ENCODE peak calls at places on chromosomes 7 and 10, in five cellular contexts. O is IMR-90, S is K562, X is GM12878, E is HepG2. H is an unnamed sample.
A peak's percentile ranks its signal among the peaks of the same experiment; 100 is the strongest.

GRCh38 chr10:10644317-10645111 is 373.2 kb upstream of the CELF2 start:
- DNase-seq in O (peak; percentile 77), S (no peak), X (no peak), E (no peak), H (no peak)

GRCh38 chr7:7014827-7015610 is 167.3 kb upstream of the C1GALT1 start:
- DNase-seq in O (no peak), S (no peak), X (no peak), E (no peak), H (peak; percentile 54)

GRCh38 chr10:11012880-11013279 is 4.8 kb upstream of the CELF2 start:
- DNase-seq in O (no peak), S (no peak), X (no peak), E (no peak), H (no peak)

GRCh38 chr10:20890009-20890408 is 7.1 kb downstream of the NEBL start:
- DNase-seq in O (no peak), S (no peak), X (no peak), E (no peak), H (no peak)

GRCh38 chr7:723541-723940 is 3.0 kb upstream of the DNAAF5 start:
- DNase-seq in O (no peak), S (no peak), X (no peak), E (no peak), H (no peak)

GRCh38 chr7:21544303-21544656 is 1.4 kb downstream of the DNAH11 start:
- DNase-seq in O (no peak), S (no peak), X (no peak), E (no peak), H (no peak)

GRCh38 chr7:150428671-150429451 is 21.6 kb upstream of the GIMAP8 start:
- DNase-seq in O (peak; percentile 92), S (no peak), X (peak; percentile 61), E (no peak), H (no peak)

GRCh38 chr10:35456175-35456574 is 119.9 kb downstream of the CCNY start:
- DNase-seq in O (no peak), S (no peak), X (no peak), E (no peak), H (no peak)

GRCh38 chr10:112000466-112000865 is 183.1 kb downstream of the GPAM start:
- DNase-seq in O (no peak), S (no peak), X (no peak), E (no peak), H (no peak)

DNA sequence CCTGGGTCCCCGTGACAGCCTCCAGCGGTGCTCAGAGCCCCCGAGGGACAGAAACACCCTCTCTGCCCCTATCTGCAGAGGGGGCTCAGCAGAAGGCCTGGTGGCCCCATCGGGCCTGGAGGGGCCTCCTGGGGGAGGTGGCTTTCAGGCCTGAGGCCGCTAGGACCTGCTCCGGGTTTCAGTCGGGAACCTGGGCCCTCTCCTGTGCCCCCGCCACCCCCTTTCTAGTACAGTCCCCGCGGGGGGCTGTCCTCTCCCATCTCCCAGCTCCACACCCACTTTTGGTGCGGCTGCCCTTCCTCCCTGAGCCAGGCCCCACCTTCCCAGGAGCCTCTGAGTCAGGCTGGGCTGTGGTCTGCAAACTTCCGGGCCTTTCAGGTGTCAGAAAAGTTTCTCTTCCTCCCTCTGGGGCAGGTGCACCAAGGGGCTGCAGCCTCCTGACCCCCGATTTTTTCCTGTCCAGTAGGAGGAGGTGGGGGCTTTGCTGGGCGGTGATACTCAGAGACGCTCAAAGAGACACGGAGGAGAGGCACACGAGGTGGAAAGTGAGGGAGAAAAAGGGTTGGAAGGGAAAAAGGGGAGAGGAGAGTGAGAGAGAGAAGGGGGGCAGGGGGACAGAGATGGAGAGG is 692 bp downstream of the CARD11 start:
- DNase-seq in O (no peak), S (peak; percentile 71), X (no peak), E (no peak), H (no peak)
- TF ChIP-seq SMC3 in O (no peak), S (no peak), X (no peak), E (no peak), H (no peak)

GRCh38 chr10:133338080-133339071 is 1.7 kb upstream of the CALY start:
- DNase-seq in O (no peak), S (no peak), X (no peak), E (no peak), H (no peak)

GRCh38 chr10:133336131-133337078 is at the start of gene CALY:
- DNase-seq in O (no peak), S (peak; percentile 70), X (no peak), E (no peak), H (peak; percentile 92)

GRCh38 chr10:133334495-133335237 is 2.0 kb downstream of the CALY start:
- DNase-seq in O (no peak), S (no peak), X (no peak), E (no peak), H (peak; percentile 70)

GRCh38 chr10:133335238-133336122 is 1.2 kb downstream of the CALY start:
- DNase-seq in O (peak; percentile 61), S (peak; percentile 66), X (no peak), E (no peak), H (peak; percentile 67)

GRCh38 chr10:133337079-133337725 is 506 bp upstream of the CALY start:
- DNase-seq in O (no peak), S (no peak), X (no peak), E (no peak), H (no peak)
- H2AFZ ChIP-seq in O (no peak overlapping the region), S (no peak overlapping the region), X (no peak overlapping the region), E (no peak overlapping the region), H (no peak overlapping the region)

GRCh38 chr10:133170092-133170491 is 10.1 kb downstream of the KNDC1 start:
- DNase-seq in O (no peak), S (no peak), X (no peak), E (no peak), H (no peak)

GRCh38 chr10:133174689-133175263 is 14.8 kb downstream of the KNDC1 start:
- DNase-seq in O (no peak), S (no peak), X (no peak), E (no peak), H (no peak)

GRCh38 chr10:133176546-133176945 is 16.5 kb downstream of the KNDC1 start:
- DNase-seq in O (no peak), S (no peak), X (no peak), E (no peak), H (no peak)

GRCh38 chr10:133177380-133178157 is 17.6 kb downstream of the KNDC1 start:
- DNase-seq in O (no peak), S (no peak), X (no peak), E (no peak), H (no peak)

GRCh38 chr10:133173860-133174523 is 14.0 kb downstream of the KNDC1 start:
- DNase-seq in O (no peak), S (no peak), X (no peak), E (no peak), H (no peak)
- TF ChIP-seq SMC3 in O (no peak), S (no peak), X (no peak), E (no peak), H (no peak)

GRCh38 chr7:97005764-97006145 is 402 bp downstream of the DLX6 start:
- DNase-seq in O (no peak), S (no peak), X (no peak), E (peak; percentile 21), H (peak; percentile 84)
- H2AFZ ChIP-seq in O (peak overlapping the region; percentile 83), S (no peak overlapping the region), X (no peak overlapping the region), E (no peak overlapping the region), H (peak overlapping the region; percentile 92)

DNA sequence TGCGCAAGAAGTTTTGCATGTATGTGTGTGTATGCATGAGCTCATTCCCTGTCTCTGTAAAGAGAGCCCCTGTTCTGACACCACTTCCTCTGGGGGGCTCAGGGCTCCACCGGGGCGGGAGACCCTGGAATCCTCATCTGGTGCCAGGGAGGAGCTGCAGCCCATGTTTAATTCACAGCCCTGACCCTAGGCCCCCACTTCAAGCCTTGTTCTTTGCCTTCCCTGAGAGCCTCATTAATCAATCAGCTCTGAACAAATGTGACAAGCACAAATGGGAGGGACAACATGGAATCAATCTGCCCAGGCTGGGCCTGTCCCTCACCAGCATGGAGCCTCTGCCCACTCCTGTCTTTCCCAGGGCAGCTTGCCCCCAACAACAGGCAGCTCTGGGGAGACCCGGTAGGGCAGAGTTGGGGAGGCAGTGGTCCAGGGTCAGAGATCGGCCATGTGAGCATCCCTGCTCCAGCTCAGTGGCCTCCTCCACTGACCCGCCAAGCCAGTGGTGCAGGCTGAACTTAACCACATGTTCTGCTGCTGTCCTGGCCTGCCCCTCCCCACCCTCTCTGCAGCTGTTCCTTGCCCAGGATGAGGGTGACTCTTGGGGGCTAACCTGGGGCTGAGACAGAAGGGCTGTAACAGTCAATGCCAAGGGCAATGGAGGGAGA is 349.5 kb downstream of the PLXNA4 start:
- DNase-seq in O (no peak), S (no peak), X (no peak), E (no peak), H (no peak)
- TF ChIP-seq SMC3 in O (no peak), S (no peak), X (no peak), E (no peak), H (no peak)

GRCh38 chr10:49289480-49289879 is 9.5 kb upstream of the C10orf71 start:
- DNase-seq in O (no peak), S (no peak), X (no peak), E (no peak), H (peak; percentile 39)

GRCh38 chr10:49290131-49290530 is 8.8 kb upstream of the C10orf71 start:
- DNase-seq in O (no peak), S (no peak), X (no peak), E (no peak), H (peak; percentile 63)

GRCh38 chr10:49287689-49288340 is 11.2 kb upstream of the C10orf71 start:
- DNase-seq in O (no peak), S (no peak), X (no peak), E (no peak), H (no peak)

GRCh38 chr10:49286686-49287085 is 12.3 kb upstream of the C10orf71 start:
- DNase-seq in O (no peak), S (no peak), X (no peak), E (no peak), H (no peak)

DNA sequence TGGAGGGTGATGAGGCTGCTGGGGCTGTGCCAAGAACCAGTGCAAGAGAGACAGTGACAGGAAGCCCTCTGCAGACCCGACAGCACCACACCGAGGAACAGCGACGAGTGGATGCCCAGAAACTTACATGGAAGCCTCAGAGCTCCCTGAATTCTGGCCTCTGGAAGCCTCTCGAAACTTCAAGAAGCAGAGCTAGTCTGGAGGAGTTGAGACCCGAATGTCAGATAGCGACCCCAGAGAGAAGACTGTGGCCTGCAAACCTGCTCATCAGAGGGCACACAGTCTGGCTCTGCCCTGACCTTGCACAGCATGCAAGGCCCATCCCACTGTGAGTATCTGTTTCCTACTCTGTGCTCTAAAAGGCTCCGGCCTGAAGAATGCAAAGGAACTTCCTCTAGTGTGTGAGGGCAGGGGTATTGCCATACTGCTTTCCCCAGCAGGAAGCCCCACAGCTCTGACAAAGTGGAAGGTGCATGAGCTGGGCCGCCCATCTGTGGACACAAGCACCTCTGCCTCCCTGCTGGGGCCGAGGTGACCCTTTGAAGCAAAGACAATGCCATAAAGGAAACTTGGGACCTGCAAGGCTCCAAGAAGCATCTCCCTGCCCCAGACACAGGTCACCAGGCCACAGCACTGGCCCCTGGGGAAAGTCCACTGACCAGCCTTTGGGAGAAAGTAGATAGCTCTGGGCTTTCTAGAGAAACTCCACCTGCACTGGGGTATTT is 10.5 kb upstream of the C10orf71 start:
- DNase-seq in O (no peak), S (no peak), X (no peak), E (no peak), H (no peak)
- H2AFZ ChIP-seq in O (no peak overlapping the region), S (peak overlapping the region; percentile 57), X (no peak overlapping the region), E (no peak overlapping the region), H (no peak overlapping the region)